ENCODE peak calls at places on chromosomes 1 and 21, in six cellular contexts. C is upper lobe of right lung; V is DND-41; Y is left ventricle myocardium superior; T is T-cell; I is stimulated activated effector memory CD8-positive, alpha-beta T cell treated with anti-CD3 and anti-CD28 coated beads, Interleukin-12 subunit alpha, Interleukin-12 subunit beta, amount 100 ng/mL, for 72 hours. P is an unnamed sample.

GRCh38 chr1:94974224-94974623 is 47.3 kb upstream of the CNN3 start:
- ATAC-seq in C (no peak), V (no peak), Y (peak), T (no peak), I (no peak), P (no peak)

GRCh38 chr1:199410462-199410861 is 617.0 kb upstream of the NR5A2 start:
- ATAC-seq in C (no peak), V (no peak), Y (no peak), T (no peak), I (no peak), P (no peak)

GRCh38 chr1:116152950-116153691 is 41.9 kb downstream of the MAB21L3 start:
- ATAC-seq in C (no peak), V (no peak), Y (no peak), T (no peak), I (no peak), P (no peak)

GRCh38 chr1:193070395-193070753 is 11.0 kb downstream of the RO60 start:
- ATAC-seq in C (no peak), V (no peak), Y (peak), T (peak), I (no peak), P (no peak)

GRCh38 chr1:55284856-55285255 is 69.7 kb upstream of the USP24 start:
- ATAC-seq in C (peak), V (peak), Y (peak), T (no peak), I (no peak), P (no peak)

GRCh38 chr1:63922848-63923247 is 149.0 kb downstream of the ROR1 start:
- ATAC-seq in C (no peak), V (no peak), Y (peak), T (no peak), I (no peak), P (no peak)

GRCh38 chr1:98388431-98388830 is 273.1 kb upstream of the SNX7 start:
- ATAC-seq in C (peak), V (peak), Y (peak), T (peak), I (peak), P (peak)

GRCh38 chr1:61142726-61143500 is 60.6 kb downstream of the NFIA start:
- ATAC-seq in C (peak), V (no peak), Y (peak), T (no peak), I (no peak), P (no peak)

GRCh38 chr1:42825058-42825851 is 8.1 kb upstream of the SVBP start:
- ATAC-seq in C (no peak), V (no peak), Y (no peak), T (no peak), I (no peak), P (no peak)

GRCh38 chr1:14143777-14144176 is 443.8 kb downstream of the PRDM2 start:
- ATAC-seq in C (no peak), V (no peak), Y (no peak), T (no peak), I (no peak), P (no peak)

GRCh38 chr21:38258803-38259485 is 2.2 kb downstream of the KCNJ15 start:
- ATAC-seq in C (peak), V (no peak), Y (no peak), T (no peak), I (no peak), P (no peak)

GRCh38 chr1:67674260-67675011 is 10.6 kb upstream of the GADD45A start:
- ATAC-seq in C (peak), V (peak), Y (peak), T (peak), I (peak), P (peak)

P was measured in activated T-helper 17 cell treated with anti-CD3 and anti-CD28 coated beads, Interleukin-2, amount 50 U/mL, for 72 hours.